ENCODE peak calls at places on chromosomes 5 and 9, in four cellular contexts. C, A, N and R are unnamed samples.

GRCh38 chr5:179766021-179766725 is 27.6 kb upstream of the LTC4S start:
- DNase-seq in C (no peak), A (no peak), N (no peak), R (peak)

GRCh38 chr5:35773936-35774335 is 82.8 kb upstream of the IL7R start:
- DNase-seq in C (no peak), A (no peak), N (no peak), R (no peak)

GRCh38 chr5:93653716-93654115 is 70.7 kb downstream of the NR2F1 start:
- DNase-seq in C (no peak), A (no peak), N (no peak), R (no peak)

GRCh38 chr5:171926311-171926710 is 80.1 kb downstream of the FBXW11 start:
- DNase-seq in C (no peak), A (no peak), N (no peak), R (no peak)

GRCh38 chr9:137783521-137783920 is 94.1 kb upstream of the CACNA1B start:
- DNase-seq in C (no peak), A (no peak), N (no peak), R (no peak)

GRCh38 chr5:67233075-67233474 is 36.5 kb upstream of the CD180 start:
- DNase-seq in C (no peak), A (no peak), N (no peak), R (no peak)

GRCh38 chr5:168681556-168682183 is 102.5 kb upstream of the PANK3 start:
- DNase-seq in C (no peak), A (no peak), N (no peak), R (no peak)

GRCh38 chr9:104177003-104177611 is 83.0 kb downstream of the SMC2 start:
- DNase-seq in C (no peak), A (no peak), N (no peak), R (peak)

GRCh38 chr5:177620560-177620959 is 20.6 kb downstream of the B4GALT7 start:
- DNase-seq in C (no peak), A (no peak), N (no peak), R (no peak)

GRCh38 chr5:74974451-74975089 is 77.8 kb downstream of the GCNT4 start:
- DNase-seq in C (no peak), A (no peak), N (no peak), R (no peak)

GRCh38 chr5:142095035-142095434 is 13.5 kb upstream of the NDFIP1 start:
- DNase-seq in C (no peak), A (no peak), N (no peak), R (no peak)

GRCh38 chr5:159209438-159210305 is at the start of gene RNF145:
- DNase-seq in C (peak), A (peak), N (peak), R (peak)

GRCh38 chr9:82170871-82171270 is 182.3 kb downstream of the SPATA31D1 start:
- DNase-seq in C (no peak), A (no peak), N (no peak), R (no peak)

GRCh38 chr5:5313081-5313736 is 109.3 kb upstream of the ICE1 start:
- DNase-seq in C (no peak), A (no peak), N (no peak), R (no peak)

GRCh38 chr5:113020461-113021273 is 44.1 kb downstream of the DCP2 start:
- DNase-seq in C (no peak), A (no peak), N (no peak), R (no peak)

GRCh38 chr5:39194466-39195136 is 24.8 kb downstream of the FYB1 start:
- DNase-seq in C (peak), A (no peak), N (no peak), R (peak)

GRCh38 chr5:122384612-122385180 is 72.7 kb downstream of the SNCAIP start:
- DNase-seq in C (no peak), A (no peak), N (no peak), R (no peak)

GRCh38 chr5:119795768-119796167 is 166.4 kb downstream of the FAM170A start:
- DNase-seq in C (no peak), A (no peak), N (no peak), R (no peak)

GRCh38 chr5:39423331-39423751 is 1.4 kb downstream of the DAB2 start:
- DNase-seq in C (no peak), A (no peak), N (no peak), R (no peak)

GRCh38 chr5:2848634-2849033 is 97.2 kb upstream of the IRX2 start:
- DNase-seq in C (no peak), A (no peak), N (no peak), R (no peak)

GRCh38 chr9:89528540-89528939 is 30.6 kb upstream of the SEMA4D start:
- DNase-seq in C (no peak), A (no peak), N (no peak), R (no peak)

GRCh38 chr5:52727568-52727967 is 60.1 kb upstream of the ITGA1 start:
- DNase-seq in C (no peak), A (no peak), N (no peak), R (no peak)

GRCh38 chr5:125381290-125381689 is 634.9 kb upstream of the ZNF608 start:
- DNase-seq in C (no peak), A (no peak), N (no peak), R (no peak)

GRCh38 chr5:172727551-172727950 is 43.4 kb downstream of the DUSP1 start:
- DNase-seq in C (no peak), A (no peak), N (peak), R (no peak)

GRCh38 chr5:34657550-34657921 is 1.4 kb downstream of the RAI14 start:
- DNase-seq in C (peak), A (no peak), N (no peak), R (no peak)

GRCh38 chr9:129596541-129597328 is 24.2 kb downstream of the C9orf50 start:
- DNase-seq in C (peak), A (no peak), N (peak), R (no peak)
- TF ChIP-seq POLR2A in C (peak), A (no peak), N (peak), R (no peak)

GRCh38 chr5:149410721-149411432 is 31.8 kb upstream of the IL17B start:
- DNase-seq in C (no peak), A (no peak), N (no peak), R (no peak)

GRCh38 chr5:149410071-149410470 is 31.0 kb upstream of the IL17B start:
- DNase-seq in C (no peak), A (no peak), N (no peak), R (no peak)

GRCh38 chr5:149407331-149408251 is 28.5 kb upstream of the IL17B start:
- DNase-seq in C (no peak), A (no peak), N (no peak), R (no peak)

GRCh38 chr5:149408252-149409099 is 29.4 kb upstream of the IL17B start:
- DNase-seq in C (no peak), A (no peak), N (no peak), R (no peak)

GRCh38 chr5:149409268-149409948 is 30.3 kb upstream of the IL17B start:
- DNase-seq in C (no peak), A (no peak), N (no peak), R (no peak)
- TF ChIP-seq POLR2A in C (no peak), A (no peak), N (no peak), R (no peak)

GRCh38 chr9:35945341-35946018 is 12.5 kb downstream of the OR2S2 start:
- DNase-seq in C (peak), A (peak), N (peak), R (peak)
- TF ChIP-seq POLR2A in C (no peak), A (no peak), N (no peak), R (no peak)

DNA sequence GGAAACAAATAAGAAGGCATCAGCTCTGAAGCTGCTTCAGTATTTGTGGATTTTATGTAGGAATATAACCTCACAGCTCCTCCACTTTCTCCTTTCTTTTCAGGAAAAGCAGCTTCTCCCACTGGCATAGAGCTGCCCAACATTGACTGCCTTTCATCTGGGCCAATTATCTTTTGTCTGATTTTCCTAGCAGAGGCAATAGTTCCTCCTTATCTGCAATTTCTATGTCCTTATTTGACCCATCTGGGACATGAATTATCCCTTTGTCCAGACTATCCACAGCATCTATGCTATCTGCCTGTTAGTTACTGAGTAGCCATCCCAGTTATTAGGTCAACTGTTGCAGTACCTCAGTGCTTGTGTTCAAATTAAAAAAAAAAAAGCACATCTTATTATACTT is 1671.2 kb upstream of the ACO1 start:
- DNase-seq in C (no peak), A (no peak), N (no peak), R (no peak)
- TF ChIP-seq POLR2A in C (no peak), A (no peak), N (no peak), R (no peak)

GRCh38 chr5:134127988-134128647 is 13.6 kb downstream of the TCF7 start:
- DNase-seq in C (no peak), A (no peak), N (no peak), R (no peak)

GRCh38 chr5:134123360-134123759 is 8.9 kb downstream of the TCF7 start:
- DNase-seq in C (no peak), A (no peak), N (no peak), R (no peak)

GRCh38 chr5:134124289-134125194 is 10.1 kb downstream of the TCF7 start:
- DNase-seq in C (no peak), A (no peak), N (no peak), R (no peak)

GRCh38 chr5:134127376-134127861 is 12.9 kb downstream of the TCF7 start:
- DNase-seq in C (no peak), A (no peak), N (no peak), R (no peak)

DNA sequence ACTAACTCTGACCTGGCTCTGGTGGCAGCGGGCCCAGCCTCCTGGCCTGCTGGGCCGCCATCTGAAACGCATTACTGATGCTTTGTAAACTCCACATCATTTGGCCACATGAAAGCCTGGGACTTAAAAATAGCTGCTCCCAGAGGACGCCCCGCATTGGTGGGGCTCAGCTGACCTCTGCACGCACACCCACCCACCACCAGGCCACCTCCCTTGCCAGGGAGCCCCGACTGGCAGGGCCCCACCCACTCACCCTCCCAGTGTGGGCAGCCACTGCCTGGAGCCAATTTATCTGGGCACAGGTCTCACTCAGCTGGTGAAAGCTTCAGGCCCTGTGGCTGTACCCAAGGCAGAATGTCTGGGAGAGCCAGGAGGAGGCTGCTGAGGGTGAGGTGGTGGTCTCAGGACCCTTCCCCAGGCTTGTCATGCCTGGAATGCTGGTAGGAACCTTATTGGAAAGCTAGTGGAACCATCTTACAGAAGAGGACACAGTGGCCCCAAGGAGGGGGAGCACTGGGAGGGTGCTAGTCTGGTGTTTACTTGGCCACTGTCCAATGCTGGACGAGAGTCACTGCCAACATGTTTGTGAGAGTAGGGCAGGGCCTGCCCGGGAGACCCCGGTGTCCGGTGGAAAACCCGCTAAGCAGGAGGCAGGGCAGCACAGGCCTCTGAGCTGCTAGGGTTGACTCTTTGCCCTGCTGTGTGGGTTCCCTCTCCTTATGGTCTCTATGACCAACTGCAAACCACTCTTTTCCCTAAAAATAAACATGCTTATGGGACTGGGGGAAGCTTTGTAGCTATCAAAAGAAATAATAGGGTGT is 10.9 kb downstream of the TCF7 start:
- DNase-seq in C (no peak), A (no peak), N (no peak), R (no peak)
- TF ChIP-seq POLR2A in C (no peak), A (no peak), N (no peak), R (no peak)

DNA sequence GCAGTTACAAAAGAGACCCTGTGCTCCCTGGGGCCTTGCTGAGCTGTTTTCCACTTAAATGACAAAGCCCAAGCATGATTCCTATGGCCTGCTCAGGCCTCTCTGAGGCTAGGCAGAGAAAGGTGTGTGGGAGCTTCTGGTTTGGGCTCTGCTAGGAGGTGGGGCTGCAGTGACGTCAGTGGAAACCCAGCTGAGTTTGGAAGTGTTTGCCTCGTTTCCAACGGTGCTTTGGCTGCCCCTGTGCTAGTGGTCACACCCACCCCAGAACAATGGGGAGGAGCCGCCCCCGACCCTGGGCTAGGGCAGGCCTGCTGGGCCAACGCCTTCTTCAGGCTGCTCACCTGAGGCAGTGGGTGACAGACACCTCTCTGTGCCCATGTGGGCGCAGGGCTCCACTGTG is 10.4 kb downstream of the ANGPTL2 start:
- DNase-seq in C (no peak), A (no peak), N (no peak), R (no peak)
- TF ChIP-seq POLR2A in C (no peak), A (no peak), N (no peak), R (no peak)

DNA sequence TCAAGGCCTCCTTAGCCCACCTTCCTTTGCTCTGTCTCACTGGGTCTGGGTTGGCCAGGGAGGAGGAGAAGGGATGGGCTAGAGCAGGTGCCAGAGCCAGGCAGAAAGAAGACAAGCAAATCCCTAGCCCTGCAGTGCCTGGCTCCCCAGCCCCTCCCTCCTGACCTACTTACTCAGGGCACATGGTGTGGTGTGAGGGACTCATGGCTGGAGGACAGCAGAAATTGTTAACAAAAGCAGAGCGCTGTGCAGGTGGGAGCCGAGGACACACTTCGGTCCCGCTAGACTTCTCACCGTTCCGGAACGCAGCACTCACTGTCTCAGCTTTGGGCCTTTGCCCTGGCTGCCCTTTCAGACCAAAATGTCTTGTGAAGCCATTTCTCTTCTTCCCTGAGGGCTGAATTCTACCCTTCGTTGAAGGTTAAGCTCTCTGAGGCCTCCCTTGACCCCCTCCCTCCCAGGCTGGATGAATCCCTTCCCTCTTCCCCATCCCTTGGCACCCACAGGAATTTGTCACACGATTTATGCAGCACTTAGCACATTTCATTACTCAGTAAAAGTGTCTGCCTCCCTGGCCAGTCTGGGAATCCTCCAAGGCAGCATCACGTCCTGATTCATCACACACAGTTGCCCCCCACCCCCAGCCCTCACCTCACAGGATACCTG is 263.9 kb upstream of the TRPC7 start:
- DNase-seq in C (no peak), A (no peak), N (no peak), R (no peak)
- TF ChIP-seq POLR2A in C (no peak), A (no peak), N (no peak), R (no peak)

GRCh38 chr9:35072461-35073275 is at the start of gene VCP:
- DNase-seq in C (peak), A (peak), N (peak), R (peak)
- TF ChIP-seq POLR2A in C (peak), A (no peak), N (peak), R (peak)